ENCODE peak calls at places on chromosome 17, in eight cellular contexts. Q, F, D, G, E, L, W and R are unnamed samples.

GRCh38 chr17:1710807-1711553 is 803 bp upstream of the TLCD2 start:
- DNase-seq in Q (no peak), L (no peak), D (no peak), E (no peak), W (no peak), G (no peak), F (no peak), R (peak)

GRCh38 chr17:65504141-65504540 is 57.3 kb downstream of the AXIN2 start:
- DNase-seq in F (no peak), E (no peak), D (no peak), G (no peak), W (no peak), L (no peak), Q (no peak), R (no peak)

GRCh38 chr17:681738-682137 is 32.9 kb downstream of the VPS53 start:
- DNase-seq in Q (no peak), G (no peak), D (no peak), L (no peak), F (no peak), E (peak), W (peak), R (peak)

GRCh38 chr17:45265823-45266222 is 3.9 kb upstream of the SPATA32 start:
- DNase-seq in G (peak), L (no peak), F (no peak), W (peak), E (peak), D (no peak), Q (no peak), R (peak)

GRCh38 chr17:65053354-65053881 is 3.1 kb downstream of the GNA13 start:
- DNase-seq in D (no peak), W (no peak), L (no peak), E (no peak), F (no peak), Q (no peak), G (no peak), R (no peak)

GRCh38 chr17:50908860-50909764 is 43.0 kb upstream of the TOB1 start:
- DNase-seq in D (no peak), Q (no peak), W (no peak), F (peak), L (peak), G (no peak), E (peak), R (no peak)

GRCh38 chr17:43740541-43740940 is 18.1 kb downstream of the SOST start:
- DNase-seq in Q (no peak), E (peak), D (no peak), G (no peak), W (peak), F (no peak), L (no peak), R (peak)

GRCh38 chr17:83026311-83026811 is 53.0 kb upstream of the METRNL start:
- DNase-seq in F (peak), E (no peak), L (no peak), D (no peak), W (no peak), G (no peak), Q (no peak), R (no peak)

GRCh38 chr17:66549312-66549705 is 246.9 kb downstream of the PRKCA start:
- DNase-seq in F (no peak), G (no peak), L (no peak), D (no peak), Q (no peak), W (peak), E (peak), R (peak)

GRCh38 chr17:28252436-28252835 is 66.6 kb upstream of the TMEM97 start:
- DNase-seq in E (no peak), L (no peak), G (no peak), D (no peak), W (peak), F (no peak), Q (no peak), R (peak)

GRCh38 chr17:6019959-6020358 is 50.2 kb upstream of the WSCD1 start:
- DNase-seq in L (no peak), Q (no peak), D (no peak), G (no peak), F (no peak), E (no peak), W (no peak), R (no peak)

GRCh38 chr17:79904865-79905264 is 65.6 kb upstream of the CBX4 start:
- DNase-seq in E (no peak), Q (no peak), D (no peak), L (no peak), W (no peak), G (no peak), F (no peak), R (no peak)

GRCh38 chr17:81576621-81577277 is 24.6 kb upstream of the FAAP100 start:
- DNase-seq in L (no peak), G (no peak), F (no peak), W (peak), D (no peak), Q (no peak), E (peak), R (peak)

GRCh38 chr17:83173997-83174858 is 94.8 kb downstream of the METRNL start:
- DNase-seq in G (no peak), F (no peak), L (peak), W (no peak), Q (no peak), D (no peak), E (peak), R (peak)

GRCh38 chr17:81537343-81537855 is 9.2 kb downstream of the FSCN2 start:
- DNase-seq in L (no peak), Q (peak), D (no peak), E (no peak), F (peak), W (no peak), G (no peak), R (no peak)

GRCh38 chr17:82072827-82073226 is 7.2 kb upstream of the DUS1L start:
- DNase-seq in E (no peak), W (no peak), F (no peak), D (no peak), Q (no peak), G (no peak), L (no peak), R (no peak)

GRCh38 chr17:47695664-47696376 is 1.9 kb downstream of the TBKBP1 start:
- DNase-seq in L (no peak), D (no peak), E (no peak), W (no peak), Q (no peak), F (no peak), G (no peak), R (peak)

GRCh38 chr17:73430848-73431247 is 119.0 kb upstream of the CDC42EP4 start:
- DNase-seq in D (no peak), L (no peak), F (no peak), E (peak), G (no peak), Q (no peak), W (peak), R (peak)

GRCh38 chr17:65559802-65560627 is 1.4 kb downstream of the AXIN2 start:
- DNase-seq in E (no peak), G (no peak), Q (peak), D (peak), F (peak), L (peak), W (no peak), R (peak)

GRCh38 chr17:62791235-62792121 is 16.6 kb downstream of the MARCHF10 start:
- DNase-seq in F (no peak), G (no peak), W (peak), E (peak), D (no peak), L (no peak), Q (no peak), R (peak)

GRCh38 chr17:39617100-39617445 is 9.4 kb upstream of the NEUROD2 start:
- DNase-seq in Q (no peak), F (no peak), L (no peak), W (no peak), G (no peak), E (no peak), D (no peak), R (no peak)

GRCh38 chr17:45997624-45998023 is 1.4 kb upstream of the STH start:
- DNase-seq in G (no peak), W (peak), E (peak), D (no peak), L (no peak), Q (no peak), F (no peak), R (peak)

GRCh38 chr17:30600830-30601494 is 123.8 kb downstream of the GOSR1 start:
- DNase-seq in F (no peak), G (no peak), D (peak), E (peak), W (no peak), Q (peak), L (no peak), R (peak)

GRCh38 chr17:75514299-75515228 is 773 bp downstream of the CASKIN2 start:
- DNase-seq in E (no peak), Q (peak), F (no peak), D (peak), G (peak), W (no peak), L (peak), R (peak)

GRCh38 chr17:38572665-38573365 is 32.9 kb downstream of the SRCIN1 start:
- DNase-seq in L (no peak), W (no peak), E (no peak), Q (peak), F (peak), G (no peak), D (no peak), R (no peak)

GRCh38 chr17:82636626-82637598 is 11.3 kb downstream of the WDR45B start:
- DNase-seq in Q (no peak), L (no peak), E (no peak), G (no peak), F (peak), W (no peak), D (no peak), R (no peak)

GRCh38 chr17:71850792-71851191 is 270.0 kb upstream of the SOX9 start:
- DNase-seq in L (no peak), Q (no peak), D (no peak), F (no peak), G (no peak), E (no peak), W (no peak), R (no peak)

GRCh38 chr17:53472586-53472985 is 350.1 kb upstream of the KIF2B start:
- DNase-seq in F (no peak), D (no peak), L (no peak), E (no peak), G (no peak), W (no peak), Q (no peak), R (no peak)

GRCh38 chr17:75110307-75110937 is 653 bp downstream of the ARMC7 start:
- DNase-seq in G (no peak), D (no peak), W (no peak), L (no peak), Q (no peak), E (no peak), F (peak), R (no peak)

GRCh38 chr17:83133302-83134121 is 54.1 kb downstream of the METRNL start:
- DNase-seq in Q (peak), E (no peak), L (no peak), D (peak), W (no peak), F (no peak), G (no peak), R (no peak)

GRCh38 chr17:72613411-72614292 is 478.8 kb downstream of the SLC39A11 start:
- DNase-seq in E (peak), Q (no peak), L (no peak), D (no peak), W (peak), G (peak), F (no peak), R (peak)

GRCh38 chr17:29760279-29760721 is 137.6 kb upstream of the CORO6 start:
- DNase-seq in L (no peak), E (peak), W (peak), Q (no peak), D (no peak), G (no peak), F (no peak), R (peak)

GRCh38 chr17:63826468-63827001 is 696 bp upstream of the PSMC5 start:
- DNase-seq in D (no peak), L (no peak), G (no peak), E (peak), W (peak), Q (peak), F (no peak), R (no peak)

GRCh38 chr17:48909796-48910195 is 1.6 kb downstream of the UBE2Z start:
- DNase-seq in L (no peak), W (no peak), D (no peak), G (no peak), E (peak), Q (no peak), F (no peak), R (no peak)

GRCh38 chr17:82491533-82491932 is 28.0 kb upstream of the FOXK2 start:
- DNase-seq in F (no peak), L (no peak), G (no peak), E (no peak), Q (peak), W (no peak), D (no peak), R (no peak)

GRCh38 chr17:73365203-73365933 is 53.6 kb upstream of the CDC42EP4 start:
- DNase-seq in L (no peak), E (no peak), F (no peak), D (peak), G (no peak), W (no peak), Q (no peak), R (no peak)

GRCh38 chr17:73240561-73240960 is 21.1 kb downstream of the CPSF4L start:
- DNase-seq in D (no peak), Q (no peak), G (no peak), W (no peak), E (no peak), F (no peak), L (no peak), R (no peak)

GRCh38 chr17:79137015-79137770 is 62.6 kb downstream of the ENGASE start:
- DNase-seq in W (no peak), G (no peak), L (no peak), Q (no peak), D (no peak), F (no peak), E (no peak), R (no peak)

GRCh38 chr17:35709874-35710273 is 21.6 kb upstream of the RASL10B start:
- DNase-seq in F (no peak), D (no peak), W (no peak), L (no peak), Q (no peak), E (peak), G (no peak), R (peak)

GRCh38 chr17:64920419-64921172 is 1.3 kb upstream of the LRRC37A3 start:
- DNase-seq in D (no peak), Q (no peak), L (no peak), E (no peak), W (no peak), F (no peak), G (no peak), R (no peak)

DNA sequence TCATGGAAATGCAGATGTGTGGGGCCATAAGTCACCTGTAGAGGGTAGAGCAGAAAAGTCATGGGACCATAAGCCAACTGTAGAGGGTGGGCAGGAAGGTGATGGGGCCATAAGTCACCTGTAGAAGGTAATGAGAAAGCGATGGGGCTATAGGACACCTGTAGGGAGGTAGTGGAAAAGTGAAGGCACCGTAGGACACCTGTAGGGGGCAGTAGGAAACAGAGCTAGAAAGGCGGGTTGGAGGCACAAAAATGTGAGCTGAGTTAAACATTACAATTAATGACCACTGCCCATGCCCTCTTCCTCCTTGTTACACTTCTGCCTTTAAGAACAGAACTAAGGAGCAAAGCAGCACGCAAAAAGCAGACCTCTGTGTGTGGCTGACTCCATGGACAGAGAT is 150.1 kb downstream of the SHISA6 start:
- DNase-seq in W (no peak), D (no peak), G (no peak), Q (peak), L (no peak), E (no peak), F (no peak), R (no peak)
- TF ChIP-seq CTCF in W (no peak), D (no peak), G (peak), Q (no peak), L (no peak), E (no peak), F (no peak), R (no peak)

GRCh38 chr17:41579484-41580243 is 7.0 kb downstream of the KRT14 start:
- DNase-seq in D (peak), Q (peak), E (peak), W (peak), G (peak), L (peak), F (peak), R (peak)
- H3K4me3 ChIP-seq in D (no peak), Q (no peak), E (no peak), W (no peak), G (no peak), L (no peak), F (no peak), R (no peak)

DNA sequence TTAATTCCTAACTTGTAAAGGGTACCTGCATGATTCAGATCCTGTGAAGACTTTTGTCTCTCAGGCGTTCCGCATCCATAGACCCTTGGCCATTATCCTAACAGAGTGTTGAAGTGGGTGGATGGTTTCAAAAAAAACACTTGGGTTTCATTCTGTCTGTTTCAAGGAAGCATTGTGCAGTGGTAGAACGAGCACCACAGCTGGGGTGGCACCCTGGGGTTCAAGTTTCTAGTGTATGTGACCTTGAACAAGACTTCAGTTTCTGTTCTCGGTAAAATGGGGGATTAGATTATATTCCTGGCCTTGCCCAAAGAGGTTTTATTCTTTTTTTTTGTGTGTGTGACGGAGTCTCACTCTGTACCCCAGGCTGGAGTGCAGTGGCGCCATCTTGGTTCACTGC is 74.3 kb downstream of the MSI2 start:
- DNase-seq in D (no peak), W (no peak), F (no peak), L (no peak), G (no peak), E (no peak), Q (no peak), R (no peak)
- TF ChIP-seq CTCF in D (no peak), W (no peak), F (no peak), L (no peak), G (no peak), E (no peak), Q (no peak), R (no peak)

DNA sequence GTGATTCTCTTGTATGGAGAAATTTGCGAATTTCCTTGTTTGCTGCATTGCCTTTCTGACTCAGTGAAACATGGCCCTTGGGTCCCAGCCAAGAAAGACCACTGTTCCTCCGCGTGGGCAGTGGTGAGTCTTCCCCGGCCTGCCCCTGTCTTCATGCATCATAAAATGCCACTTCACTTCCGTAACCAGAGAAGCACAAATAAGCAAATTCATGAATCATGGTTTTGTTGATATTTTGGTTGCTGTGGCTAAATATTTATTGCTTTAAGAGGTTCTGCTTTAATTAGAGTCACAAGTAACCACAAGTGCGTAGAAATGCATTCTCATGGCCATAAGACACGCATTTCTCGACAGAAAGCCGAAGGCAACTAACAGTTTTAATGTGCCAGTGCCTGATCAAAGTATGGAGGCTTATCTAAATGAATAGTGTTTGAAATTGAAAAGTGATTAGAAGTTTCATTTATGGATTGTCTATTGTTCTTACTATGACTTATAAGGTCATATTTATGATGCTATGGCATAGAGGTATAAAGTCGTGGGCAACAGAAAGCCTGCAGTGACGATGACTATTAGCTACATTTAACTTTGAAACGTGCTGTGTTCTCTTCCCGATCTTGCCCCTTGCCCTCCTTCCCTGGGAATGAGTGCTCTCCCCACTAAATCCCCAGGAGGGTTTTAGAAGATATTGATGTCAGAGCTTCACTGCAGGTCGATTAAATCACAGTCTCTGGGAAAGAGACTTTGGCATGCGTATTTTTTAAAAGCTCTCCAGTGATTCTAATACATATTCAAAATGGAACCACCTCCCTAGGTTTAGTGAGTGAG is 76.0 kb downstream of the WIPI1 start:
- DNase-seq in L (no peak), G (peak), E (peak), Q (no peak), D (no peak), W (peak), F (peak), R (no peak)
- H3K4me3 ChIP-seq in L (no peak), G (no peak), E (no peak), Q (no peak), D (no peak), W (no peak), F (no peak), R (no peak)

DNA sequence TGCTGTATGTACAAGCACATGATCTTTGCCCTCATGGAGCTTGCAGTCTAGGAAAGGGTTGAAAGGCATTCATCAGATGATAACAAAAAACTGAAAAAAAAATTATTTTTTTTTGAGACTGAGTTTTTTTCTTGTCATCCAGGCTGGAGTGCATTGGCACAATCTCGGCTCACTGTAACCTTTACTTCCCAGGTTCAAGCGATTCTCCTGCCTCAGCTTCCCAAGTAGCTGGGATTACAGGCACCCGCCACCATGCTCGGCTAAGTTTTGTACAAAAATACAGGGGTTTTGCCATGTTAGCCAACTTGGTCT is 38.7 kb upstream of the BCAS3 start:
- DNase-seq in W (no peak), L (no peak), E (no peak), G (no peak), Q (no peak), F (no peak), D (no peak), R (no peak)
- TF ChIP-seq CTCF in W (no peak), L (no peak), E (no peak), G (no peak), Q (no peak), F (no peak), D (no peak), R (no peak)

DNA sequence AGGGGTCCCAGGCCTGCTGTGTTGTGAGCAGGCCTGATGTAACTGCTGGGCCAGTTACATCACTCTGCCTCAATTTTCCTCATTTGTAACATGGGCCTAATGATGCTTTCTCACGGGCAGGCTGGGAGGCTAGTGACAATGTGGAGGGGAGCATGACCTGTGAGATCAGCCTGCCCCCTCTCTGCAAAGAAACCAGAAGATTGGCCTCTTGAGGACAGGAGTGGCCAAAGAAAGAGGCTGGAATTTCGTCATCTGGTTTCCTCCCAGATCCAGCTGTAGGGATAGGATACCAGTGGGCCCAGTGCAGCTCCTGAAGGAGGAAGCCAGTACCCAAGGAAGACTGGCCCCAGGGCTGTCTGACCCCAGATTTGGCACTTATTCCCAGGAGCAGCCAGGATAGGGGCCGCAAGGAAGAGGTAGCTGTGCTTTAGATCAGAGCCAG is 615 bp upstream of the SREBF1 start:
- DNase-seq in E (peak), W (peak), Q (no peak), D (peak), G (no peak), F (no peak), L (no peak), R (peak)
- H3K4me3 ChIP-seq in E (peak), W (no peak), Q (no peak), D (peak), G (no peak), F (peak), L (peak), R (peak)